ENCODE peak calls at places on chromosomes 12 and 14, in six cellular contexts. A is AG09319, N is astrocyte of the cerebellum, F is endodermal cell, Z is thyroid gland, E is epithelial cell of esophagus. W is an unnamed sample.

GRCh38 chr12:114293571-114294302 is 112.2 kb downstream of the TBX5 start:
- DNase-seq in A (no peak), F (no peak), Z (no peak), E (no peak), N (no peak), W (no peak)

GRCh38 chr14:97138801-97139200 is 341.6 kb downstream of the VRK1 start:
- DNase-seq in Z (no peak), E (no peak), F (peak; percentile 51), A (no peak), N (no peak), W (no peak)

GRCh38 chr14:51860164-51860835 is at the start of gene GNG2:
- DNase-seq in Z (peak; percentile 79), E (peak; percentile 68), N (no peak), A (peak; percentile 50), F (peak; percentile 88), W (peak; percentile 86)

GRCh38 chr12:118714051-118714460 is 267.3 kb upstream of the SRRM4 start:
- DNase-seq in F (peak; percentile 86), A (no peak), E (no peak), Z (peak; percentile 2), N (no peak), W (no peak)

GRCh38 chr12:27498159-27498558 is 25.8 kb upstream of the PPFIBP1 start:
- DNase-seq in E (no peak), F (no peak), N (no peak), Z (no peak), A (no peak), W (no peak)

GRCh38 chr14:89915114-89915878 is 39.2 kb downstream of the EFCAB11 start:
- DNase-seq in Z (peak; percentile 53), A (no peak), N (peak; percentile 70), F (peak; percentile 81), E (peak; percentile 76), W (peak; percentile 83)

GRCh38 chr12:25051583-25052190 is 102.8 kb upstream of the BCAT1 start:
- DNase-seq in A (no peak), N (no peak), E (no peak), F (no peak), Z (no peak), W (no peak)

GRCh38 chr14:100246809-100247428 is 8.0 kb downstream of the YY1 start:
- DNase-seq in Z (no peak), F (peak; percentile 49), N (no peak), E (peak; percentile 71), A (peak; percentile 10), W (peak; percentile 55)

GRCh38 chr12:113241191-113242017 is 20.1 kb downstream of the TPCN1 start:
- DNase-seq in Z (peak; percentile 95), F (peak; percentile 63), A (peak; percentile 77), E (peak; percentile 98), N (no peak), W (no peak)

GRCh38 chr14:24084439-24084838 is 9.7 kb upstream of the PCK2 start:
- DNase-seq in A (no peak), Z (no peak), N (no peak), E (no peak), F (no peak), W (no peak)

GRCh38 chr12:75257510-75257909 is 47.9 kb upstream of the KCNC2 start:
- DNase-seq in Z (no peak), N (no peak), A (no peak), E (no peak), F (no peak), W (no peak)

GRCh38 chr14:101814869-101815268 is 53.4 kb downstream of the PPP2R5C start:
- DNase-seq in E (no peak), F (no peak), Z (no peak), N (no peak), A (no peak), W (no peak)

GRCh38 chr12:25960176-25960575 is 1.7 kb downstream of the RASSF8 start:
- DNase-seq in F (peak; percentile 77), E (peak; percentile 17), N (no peak), A (no peak), Z (peak; percentile 27), W (peak; percentile 51)

GRCh38 chr12:128843538-128843937 is 9.7 kb upstream of the GLT1D1 start:
- DNase-seq in F (no peak), A (no peak), E (no peak), N (no peak), Z (no peak), W (no peak)

GRCh38 chr14:50533806-50534205 is 1.4 kb upstream of the MAP4K5 start:
- DNase-seq in E (no peak), Z (no peak), F (no peak), A (no peak), N (no peak), W (no peak)

GRCh38 chr12:46224401-46224800 is 44.4 kb downstream of the SLC38A1 start:
- DNase-seq in N (peak; percentile 49), E (no peak), Z (peak; percentile 19), A (peak; percentile 86), F (no peak), W (peak; percentile 55)

GRCh38 chr12:113744802-113745395 is 221.2 kb downstream of the RBM19 start:
- DNase-seq in F (no peak), A (no peak), Z (no peak), N (no peak), E (no peak), W (no peak)

GRCh38 chr14:54818201-54819133 is 84.2 kb downstream of the GCH1 start:
- DNase-seq in Z (no peak), N (peak; percentile 85), E (peak; percentile 40), A (peak; percentile 59), F (no peak), W (peak; percentile 61)

GRCh38 chr14:96508900-96509299 is 6.7 kb downstream of the PAPOLA start:
- DNase-seq in E (no peak), Z (no peak), A (no peak), F (no peak), N (no peak), W (peak; percentile 10)

GRCh38 chr12:2864198-2864597 is 7.4 kb upstream of the TEX52 start:
- DNase-seq in A (no peak), N (no peak), E (no peak), Z (no peak), F (no peak), W (no peak)

DNA sequence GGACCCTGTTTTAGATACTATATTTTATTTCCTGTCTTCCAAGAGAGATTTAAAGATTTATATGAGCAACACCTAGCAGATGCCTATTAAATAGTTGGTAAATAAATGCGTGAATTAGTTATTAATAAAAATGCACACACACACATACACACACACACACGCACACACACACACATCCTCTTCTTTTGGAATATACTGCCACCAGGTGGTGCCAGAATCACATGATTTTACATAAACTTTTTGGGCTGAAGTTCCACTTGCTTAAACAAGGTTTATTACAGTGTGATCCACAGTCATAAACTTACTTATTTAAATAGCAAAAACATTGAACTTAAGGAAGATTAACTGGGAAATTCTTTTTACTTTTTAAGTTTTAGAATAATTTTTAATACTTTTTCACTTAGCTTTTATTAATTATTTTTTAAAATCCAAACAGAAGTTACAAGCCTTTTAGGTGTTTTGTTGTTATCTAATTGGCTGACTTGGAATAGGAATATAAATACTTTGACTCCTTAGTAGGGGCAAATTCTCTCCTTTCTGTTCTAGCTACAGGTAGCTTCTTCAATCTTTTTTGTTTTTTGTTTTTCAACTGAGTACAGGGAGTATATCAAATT is 17.5 kb downstream of the RAD51B start:
- DNase-seq in E (peak; percentile 87), F (peak; percentile 73), N (peak; percentile 82), Z (peak; percentile 72), A (peak; percentile 45), W (peak; percentile 90)
- TF ChIP-seq CTCF in E (peak; percentile 70), F (peak; percentile 78), N (peak; percentile 64), Z (peak; percentile 92), A (peak; percentile 64), W (peak; percentile 48)

GRCh38 chr14:32469388-32470160 is 140.5 kb downstream of the AKAP6 start:
- DNase-seq in F (no peak), Z (no peak), A (peak; percentile 20), E (peak; percentile 61), N (peak; percentile 42), W (peak; percentile 78)
- TF ChIP-seq CTCF in F (peak; percentile 81), Z (peak; percentile 86), A (peak; percentile 49), E (peak; percentile 40), N (peak; percentile 21), W (peak; percentile 42)

GRCh38 chr14:31966896-31967668 is 110.0 kb upstream of the ARHGAP5 start:
- DNase-seq in E (no peak), Z (no peak), A (no peak), N (no peak), F (no peak), W (no peak)

GRCh38 chr14:31964979-31965734 is 111.9 kb upstream of the ARHGAP5 start:
- DNase-seq in E (no peak), Z (no peak), F (no peak), A (no peak), N (no peak), W (no peak)

GRCh38 chr14:31967669-31967975 is 109.5 kb upstream of the ARHGAP5 start:
- DNase-seq in Z (no peak), A (no peak), N (no peak), E (no peak), F (no peak), W (no peak)

GRCh38 chr14:31964490-31964889 is 112.6 kb upstream of the ARHGAP5 start:
- DNase-seq in N (no peak), Z (no peak), A (no peak), F (no peak), E (no peak), W (no peak)

DNA sequence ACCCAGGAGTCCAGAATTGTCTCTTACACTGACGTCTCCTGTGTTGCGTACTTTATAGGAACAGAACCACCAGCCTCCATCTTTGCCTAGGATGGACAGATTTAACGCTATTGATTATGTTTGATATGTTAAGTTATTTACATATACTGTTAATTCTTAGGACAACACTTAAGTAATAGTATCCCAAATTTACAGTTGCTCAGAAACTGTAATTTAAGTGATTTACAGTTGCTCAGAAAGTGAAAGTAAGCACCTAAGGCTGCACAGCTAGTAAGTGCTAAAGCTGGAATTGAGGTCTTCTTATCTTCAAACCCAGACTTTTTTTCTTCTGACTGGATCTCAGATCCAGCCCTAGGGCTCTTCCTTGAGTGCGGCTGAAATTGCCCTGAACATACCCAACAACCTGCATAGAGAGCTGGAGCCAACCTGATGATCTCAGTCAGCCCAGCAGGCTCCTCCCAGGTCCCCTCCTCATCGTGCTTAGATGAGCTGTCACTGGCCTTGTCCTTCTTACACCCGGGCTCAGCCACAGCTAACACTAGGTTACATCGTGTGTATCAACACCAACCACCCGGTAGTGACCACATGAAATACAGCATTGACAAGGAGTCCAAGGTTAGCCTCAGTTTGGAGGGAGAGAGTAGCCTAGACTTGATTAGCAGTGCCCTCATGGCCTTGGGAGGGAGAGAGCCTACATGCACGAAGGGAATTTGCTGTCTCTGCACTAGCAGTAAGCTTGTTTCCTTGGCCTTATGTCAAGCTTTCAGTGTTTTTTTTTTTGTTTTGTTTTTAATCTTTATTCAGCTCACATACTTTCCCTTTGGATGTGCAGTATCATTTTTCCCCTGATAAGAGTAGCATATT is 111.1 kb upstream of the ARHGAP5 start:
- DNase-seq in E (peak; percentile 47), A (no peak), Z (no peak), F (no peak), N (no peak), W (no peak)
- TF ChIP-seq CTCF in E (no peak), A (no peak), Z (no peak), F (no peak), N (no peak), W (no peak)

GRCh38 chr12:121378736-121379135 is 21.2 kb upstream of the RNF34 start:
- DNase-seq in E (no peak), F (no peak), Z (no peak), A (no peak), N (no peak), W (no peak)

GRCh38 chr12:121388421-121388981 is 11.4 kb upstream of the RNF34 start:
- DNase-seq in N (no peak), F (no peak), E (peak; percentile 91), Z (no peak), A (no peak), W (peak; percentile 77)

GRCh38 chr12:121379945-121380344 is 20.0 kb upstream of the RNF34 start:
- DNase-seq in Z (no peak), N (no peak), A (no peak), F (no peak), E (no peak), W (no peak)

GRCh38 chr12:121383601-121384019 is 16.3 kb upstream of the RNF34 start:
- DNase-seq in F (no peak), N (no peak), E (no peak), A (no peak), Z (no peak), W (no peak)
- TF ChIP-seq CTCF in F (peak; percentile 44), N (no peak), E (peak; percentile 15), A (no peak), Z (no peak), W (peak; percentile 10)